ENCODE peak calls at places on chromosome 21, in four cellular contexts. O, W, C and J are unnamed samples.
A peak's percentile ranks its signal among the peaks of the same experiment; 100 is the strongest.

GRCh38 chr21:29217818-29218252 is 80.9 kb upstream of the BACH1 start:
- DNase-seq in O (peak; percentile 23), C (no peak), W (no peak), J (peak; percentile 12)

GRCh38 chr21:37704751-37705150 is 211.5 kb downstream of the KCNJ6 start:
- DNase-seq in C (no peak), O (no peak), W (no peak), J (no peak)

GRCh38 chr21:45892156-45892919 is 89.2 kb upstream of the COL6A1 start:
- DNase-seq in C (no peak), O (no peak), W (no peak), J (no peak)

GRCh38 chr21:29316029-29316742 is 17.5 kb downstream of the BACH1 start:
- DNase-seq in C (no peak), O (no peak), W (no peak), J (no peak)

GRCh38 chr21:42581676-42582371 is 68.2 kb downstream of the SLC37A1 start:
- DNase-seq in C (no peak), W (no peak), O (no peak), J (no peak)

GRCh38 chr21:15976807-15977206 is 247.0 kb downstream of the USP25 start:
- DNase-seq in W (no peak), C (no peak), O (no peak), J (no peak)

GRCh38 chr21:25735895-25736597 is 1.3 kb downstream of the GABPA start:
- DNase-seq in W (no peak), C (no peak), O (peak; percentile 71), J (no peak)

GRCh38 chr21:45853703-45854342 is 127.7 kb upstream of the COL6A1 start:
- DNase-seq in O (no peak), C (no peak), W (no peak), J (no peak)

GRCh38 chr21:26920055-26920454 is 46.8 kb downstream of the ADAMTS5 start:
- DNase-seq in C (no peak), W (no peak), O (no peak), J (no peak)

GRCh38 chr21:44869860-44870747 is 3.4 kb downstream of the PTTG1IP start:
- DNase-seq in C (no peak), W (no peak), O (peak; percentile 85), J (peak; percentile 93)

GRCh38 chr21:44371596-44371995 is 18.2 kb downstream of the TRPM2 start:
- DNase-seq in O (no peak), C (no peak), W (no peak), J (no peak)

GRCh38 chr21:38139380-38140168 is 117.2 kb upstream of the KCNJ15 start:
- DNase-seq in C (no peak), W (no peak), O (no peak), J (no peak)

GRCh38 chr21:25292396-25292795 is 314.9 kb downstream of the MRPL39 start:
- DNase-seq in C (no peak), O (no peak), W (no peak), J (no peak)

GRCh38 chr21:38679531-38679930 is 126.2 kb upstream of the ETS2 start:
- DNase-seq in W (peak; percentile 9), C (no peak), O (peak; percentile 16), J (no peak)

GRCh38 chr21:29196021-29196663 is 65.7 kb downstream of the MAP3K7CL start:
- DNase-seq in O (peak; percentile 77), W (peak; percentile 90), C (peak; percentile 16), J (peak; percentile 77)

GRCh38 chr21:16124397-16125130 is 394.8 kb downstream of the USP25 start:
- DNase-seq in O (no peak), C (no peak), W (no peak), J (no peak)

GRCh38 chr21:45040739-45041138 is 33.6 kb upstream of the ADARB1 start:
- DNase-seq in W (no peak), C (peak; percentile 31), O (no peak), J (no peak)

GRCh38 chr21:34129971-34130597 is 56.7 kb downstream of the MRPS6 start:
- DNase-seq in C (peak; percentile 22), O (peak; percentile 33), W (no peak), J (no peak)

GRCh38 chr21:28068455-28069358 is 924.0 kb downstream of the LTN1 start:
- DNase-seq in C (no peak), O (no peak), W (no peak), J (no peak)

DNA sequence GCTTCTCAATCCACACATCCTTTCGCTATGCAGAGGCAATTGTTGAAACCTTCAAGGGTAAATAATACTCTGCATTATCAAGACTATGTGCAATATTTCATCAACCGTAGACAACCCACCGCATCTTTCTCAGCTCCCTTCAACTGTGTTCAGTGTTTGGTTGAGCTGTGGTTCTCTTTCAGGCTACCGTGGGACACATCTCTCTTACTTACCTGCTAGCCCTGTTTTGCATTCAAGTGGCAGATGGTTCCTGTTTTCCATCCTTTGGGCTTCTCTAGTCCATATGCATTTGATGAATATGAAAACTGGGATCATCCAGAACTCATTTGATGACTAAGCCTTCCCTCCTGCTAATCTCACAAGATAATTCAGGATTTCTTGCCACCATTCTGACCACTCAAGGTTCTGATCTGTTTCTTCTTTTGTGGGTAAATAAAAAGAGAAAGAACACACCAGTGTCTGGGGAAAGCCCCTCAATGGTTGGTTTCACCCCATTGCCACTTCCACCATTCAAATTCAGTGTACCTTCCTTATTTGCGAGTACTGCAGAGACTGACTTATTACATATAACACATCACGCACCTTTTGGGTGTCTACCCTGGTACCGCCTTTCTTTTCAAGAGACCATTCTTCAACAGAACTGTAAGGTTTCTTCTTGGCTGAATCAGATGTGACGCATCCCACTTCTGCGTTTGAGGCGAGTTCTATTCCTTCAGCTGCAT is 61.7 kb downstream of the BACE2 start:
- DNase-seq in W (peak; percentile 1), O (no peak), C (no peak), J (no peak)
- TF ChIP-seq ZBTB33 in W (no peak), O (no peak), C (no peak), J (no peak)

GRCh38 chr21:36697473-36698159 is 1.3 kb upstream of the SIM2 start:
- DNase-seq in C (peak; percentile 27), O (no peak), W (no peak), J (no peak)

GRCh38 chr21:36695671-36696389 is 3.1 kb upstream of the SIM2 start:
- DNase-seq in O (no peak), C (peak; percentile 41), W (no peak), J (no peak)

GRCh38 chr21:36695283-36695634 is 3.7 kb upstream of the SIM2 start:
- DNase-seq in C (no peak), O (no peak), W (no peak), J (no peak)

GRCh38 chr21:36696640-36697472 is 2.1 kb upstream of the SIM2 start:
- DNase-seq in O (no peak), C (peak; percentile 43), W (no peak), J (no peak)

GRCh38 chr21:36696390-36696639 is 2.6 kb upstream of the SIM2 start:
- DNase-seq in W (no peak), O (no peak), C (no peak), J (no peak)
- TF ChIP-seq ZBTB33 in W (no peak), O (no peak), C (no peak), J (no peak)

GRCh38 chr21:31318971-31319370 is 25.1 kb downstream of the TIAM1 start:
- DNase-seq in O (no peak), C (no peak), W (no peak), J (no peak)
- TF ChIP-seq ZBTB33 in O (no peak), C (no peak), W (no peak), J (no peak)

GRCh38 chr21:41141031-41141457 is 26.9 kb upstream of the BACE2 start:
- DNase-seq in C (no peak), W (no peak), O (no peak), J (no peak)
- TF ChIP-seq ZBTB33 in C (no peak), W (no peak), O (no peak), J (no peak)

GRCh38 chr21:32538147-32538792 is 47.1 kb downstream of the TCP10L start:
- DNase-seq in O (no peak), C (no peak), W (no peak), J (no peak)
- TF ChIP-seq ZBTB33 in O (no peak), C (no peak), W (no peak), J (no peak)